ENCODE peak calls at places on chromosomes 6 and 20, in four cellular contexts. O is IMR-90, W is H1, E is mesenchymal stem cell. K is an unnamed sample.

GRCh38 chr20:37986873-37987601 is 46.2 kb downstream of the TTI1 start:
- DNase-seq in W (no peak), E (no peak), O (peak; percentile 6), K (peak; percentile 41)

GRCh38 chr6:170036916-170037315 is 254.0 kb downstream of the DLL1 start:
- DNase-seq in O (no peak), W (no peak), E (no peak), K (no peak)

GRCh38 chr6:31407699-31408098 is 4.3 kb downstream of the MICA start:
- DNase-seq in W (no peak), O (peak; percentile 78), E (peak; percentile 83), K (no peak)

GRCh38 chr20:51456511-51457280 is 85.8 kb downstream of the NFATC2 start:
- DNase-seq in O (peak; percentile 95), E (peak; percentile 97), W (no peak), K (peak; percentile 56)

GRCh38 chr6:63804381-63804956 is 168.9 kb downstream of the PHF3 start:
- DNase-seq in W (no peak), E (peak; percentile 91), O (peak; percentile 95), K (peak; percentile 26)

GRCh38 chr6:128696651-128697391 is 176.4 kb upstream of the PTPRK start:
- DNase-seq in W (no peak), E (peak; percentile 76), O (peak; percentile 88), K (peak; percentile 3)

GRCh38 chr6:75397806-75398465 is 95.7 kb downstream of the FILIP1 start:
- DNase-seq in E (no peak), O (peak; percentile 62), W (no peak), K (no peak)

GRCh38 chr6:132713355-132714134 is at the start of gene VNN1:
- DNase-seq in O (no peak), E (no peak), W (no peak), K (no peak)

GRCh38 chr6:69985180-69985579 is 118.8 kb downstream of the COL19A1 start:
- DNase-seq in W (no peak), E (peak; percentile 45), O (no peak), K (no peak)

GRCh38 chr20:53679597-53680309 is 86.1 kb upstream of the ZNF217 start:
- DNase-seq in O (no peak), W (no peak), E (no peak), K (peak; percentile 23)

GRCh38 chr6:159807150-159807859 is 7.2 kb downstream of the PNLDC1 start:
- DNase-seq in W (no peak), E (no peak), O (no peak), K (peak; percentile 69)

GRCh38 chr20:57398231-57398821 is 7.1 kb downstream of the RBM38 start:
- DNase-seq in W (no peak), E (no peak), O (no peak), K (no peak)

GRCh38 chr6:114290864-114291263 is 52.0 kb downstream of the HS3ST5 start:
- DNase-seq in O (no peak), E (no peak), W (no peak), K (peak; percentile 25)

GRCh38 chr6:68559052-68559451 is 76.0 kb upstream of the ADGRB3 start:
- DNase-seq in O (no peak), W (no peak), E (no peak), K (peak; percentile 69)

GRCh38 chr20:38133680-38134426 is 31.2 kb downstream of the TGM2 start:
- DNase-seq in E (no peak), W (no peak), O (no peak), K (no peak)

GRCh38 chr6:150651808-150652473 is 52.3 kb downstream of the PLEKHG1 start:
- DNase-seq in E (peak; percentile 72), W (no peak), O (no peak), K (no peak)

GRCh38 chr6:128121190-128121589 is 220.3 kb upstream of the THEMIS start:
- DNase-seq in O (no peak), W (no peak), E (no peak), K (no peak)

DNA sequence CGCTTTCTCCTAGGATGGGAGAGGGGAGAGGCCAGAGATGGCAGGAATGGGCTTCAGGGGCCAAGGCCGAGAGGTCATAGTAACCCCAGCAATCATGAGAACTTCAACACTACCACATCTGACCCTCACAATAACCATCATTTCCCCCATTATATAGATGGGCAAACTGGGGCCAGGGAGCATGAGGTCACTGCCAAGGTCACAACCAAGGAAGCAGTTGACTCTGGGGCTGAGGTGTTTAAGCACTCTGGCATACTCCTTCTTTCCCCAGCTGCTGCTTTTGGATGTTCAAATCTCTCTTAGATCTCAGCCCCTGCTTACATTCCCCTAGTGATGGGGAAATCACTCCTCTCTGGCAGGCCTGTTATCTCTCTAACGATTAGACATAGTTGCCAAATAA is 39.6 kb downstream of the CDH22 start:
- DNase-seq in W (no peak), E (no peak), O (no peak), K (no peak)
- H2BK15ac ChIP-seq in W (no peak overlapping the region), E (no peak overlapping the region), O (no peak overlapping the region), K (no peak overlapping the region)

DNA sequence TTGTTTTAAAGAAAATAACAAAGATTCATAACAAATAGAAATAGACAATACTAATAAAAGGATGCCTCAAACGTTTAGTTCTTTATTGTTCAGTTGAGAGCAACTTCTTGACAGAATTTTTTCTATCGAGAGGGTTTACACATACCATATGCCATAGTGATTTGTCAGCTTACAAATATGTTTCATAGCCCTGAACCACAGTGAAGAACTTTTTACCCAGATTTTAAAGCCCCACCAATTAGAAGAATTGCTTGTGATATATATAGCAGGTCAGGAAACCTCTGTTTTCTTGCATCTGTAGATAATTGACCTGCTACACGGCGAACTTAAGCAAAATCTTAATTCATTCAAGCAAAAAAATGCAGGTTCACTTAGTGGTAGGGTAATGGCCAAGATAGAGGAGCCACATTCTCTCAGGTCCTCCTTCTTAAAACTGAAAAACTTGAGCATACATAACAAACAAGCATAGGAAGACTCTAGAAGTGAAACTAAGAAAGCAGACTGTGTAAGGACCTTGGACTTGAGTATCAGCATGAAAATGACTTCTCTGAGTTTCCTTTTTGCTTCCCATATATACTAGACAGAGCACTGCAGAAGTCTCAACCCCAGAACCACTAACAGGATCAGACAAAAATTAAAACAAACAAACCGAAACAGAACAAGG is 39.5 kb downstream of the CRISP1 start:
- DNase-seq in E (peak; percentile 32), O (no peak), W (no peak), K (no peak)
- H3K4me3 ChIP-seq in E (no peak overlapping the region), O (no peak overlapping the region), W (no peak overlapping the region), K (no peak overlapping the region)

DNA sequence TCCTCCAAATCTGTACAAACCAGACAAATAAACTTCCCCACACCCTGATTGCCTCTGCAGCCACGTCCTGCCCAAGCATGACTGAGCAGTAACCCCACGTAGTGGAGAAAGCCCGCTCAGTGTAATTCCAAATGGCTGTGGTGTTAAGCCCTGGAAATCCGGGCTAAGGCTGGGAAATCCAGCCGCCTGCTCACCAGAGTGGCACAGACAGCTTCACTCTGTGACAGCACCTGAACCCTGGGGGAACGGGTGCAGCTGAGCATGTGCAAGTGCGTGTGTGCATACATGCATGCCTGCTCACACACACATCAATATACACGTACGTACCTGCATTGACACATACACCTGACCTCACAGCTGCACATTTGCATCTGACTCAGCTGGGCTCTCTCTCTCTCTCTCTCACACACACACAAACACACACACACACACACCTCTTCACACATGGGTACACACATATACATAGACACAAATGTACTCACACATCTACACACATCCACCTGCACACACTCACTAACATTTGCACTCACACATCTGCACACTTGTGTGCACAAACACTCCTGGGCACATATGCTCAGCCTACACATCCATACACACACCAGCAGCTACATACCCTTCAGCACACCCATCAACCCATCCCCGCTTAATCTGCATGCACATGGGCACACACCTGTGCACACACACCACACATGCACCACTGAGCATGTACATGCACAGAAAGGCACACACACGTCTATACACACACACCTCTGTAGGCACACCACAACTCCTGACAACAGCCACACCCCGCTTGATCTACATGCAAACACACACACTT is 114.1 kb downstream of the GRM4 start:
- DNase-seq in O (no peak), W (no peak), E (no peak), K (no peak)
- H2BK15ac ChIP-seq in O (no peak overlapping the region), W (peak overlapping the region; percentile 67), E (no peak overlapping the region), K (no peak overlapping the region)

DNA sequence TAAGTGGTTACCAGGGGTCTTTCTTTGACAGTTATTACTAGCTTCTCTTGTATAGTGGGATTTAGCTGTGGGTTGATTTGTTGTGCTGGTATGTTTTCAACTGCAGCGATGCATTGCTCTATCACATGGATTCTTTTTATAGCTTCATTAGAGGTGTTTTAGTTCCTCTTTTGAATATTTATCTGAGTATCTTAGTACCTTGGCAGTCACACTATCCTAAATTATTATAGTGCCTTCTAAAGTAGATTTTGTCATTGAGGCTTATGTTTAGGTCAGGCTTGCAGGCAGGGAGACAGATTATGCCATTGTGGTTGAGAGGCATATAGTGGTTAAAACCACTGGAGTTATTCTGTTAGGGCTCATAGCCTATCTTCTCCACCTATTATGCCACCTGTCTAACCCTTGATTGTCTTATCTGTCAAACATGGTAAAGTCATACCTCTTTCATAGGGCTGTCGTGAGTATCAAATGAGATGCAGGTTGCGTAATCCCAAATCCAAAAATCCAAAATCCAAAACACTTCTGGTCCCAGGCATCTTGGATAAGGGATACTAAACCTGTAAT is 49.3 kb downstream of the KCNS1 start:
- DNase-seq in E (no peak), O (no peak), W (no peak), K (no peak)
- H3K4me3 ChIP-seq in E (no peak overlapping the region), O (no peak overlapping the region), W (no peak overlapping the region), K (no peak overlapping the region)

DNA sequence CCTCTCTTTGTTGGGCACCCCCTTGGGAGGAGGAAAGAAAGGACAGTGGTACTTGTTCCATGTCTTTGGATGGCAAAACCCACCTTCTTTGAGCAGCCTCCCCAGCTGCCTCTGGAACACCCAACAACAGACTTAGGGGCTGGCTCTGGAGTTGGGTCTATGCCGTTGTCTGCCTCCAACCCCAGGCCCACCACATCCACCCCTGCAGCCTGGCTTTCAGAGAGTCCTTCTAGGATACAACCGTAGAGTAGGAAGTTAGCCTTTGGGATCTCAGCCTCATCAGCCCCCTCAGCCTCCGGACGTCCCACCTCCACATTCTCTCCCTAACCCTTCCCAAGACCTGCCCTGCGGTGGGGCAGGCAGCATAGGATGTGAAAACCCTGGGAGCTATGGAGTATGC is 36.4 kb downstream of the FOXP4 start:
- DNase-seq in E (no peak), W (no peak), O (no peak), K (no peak)
- H2BK15ac ChIP-seq in E (peak overlapping the region; percentile 5), W (peak overlapping the region; percentile 72), O (no peak overlapping the region), K (no peak overlapping the region)

DNA sequence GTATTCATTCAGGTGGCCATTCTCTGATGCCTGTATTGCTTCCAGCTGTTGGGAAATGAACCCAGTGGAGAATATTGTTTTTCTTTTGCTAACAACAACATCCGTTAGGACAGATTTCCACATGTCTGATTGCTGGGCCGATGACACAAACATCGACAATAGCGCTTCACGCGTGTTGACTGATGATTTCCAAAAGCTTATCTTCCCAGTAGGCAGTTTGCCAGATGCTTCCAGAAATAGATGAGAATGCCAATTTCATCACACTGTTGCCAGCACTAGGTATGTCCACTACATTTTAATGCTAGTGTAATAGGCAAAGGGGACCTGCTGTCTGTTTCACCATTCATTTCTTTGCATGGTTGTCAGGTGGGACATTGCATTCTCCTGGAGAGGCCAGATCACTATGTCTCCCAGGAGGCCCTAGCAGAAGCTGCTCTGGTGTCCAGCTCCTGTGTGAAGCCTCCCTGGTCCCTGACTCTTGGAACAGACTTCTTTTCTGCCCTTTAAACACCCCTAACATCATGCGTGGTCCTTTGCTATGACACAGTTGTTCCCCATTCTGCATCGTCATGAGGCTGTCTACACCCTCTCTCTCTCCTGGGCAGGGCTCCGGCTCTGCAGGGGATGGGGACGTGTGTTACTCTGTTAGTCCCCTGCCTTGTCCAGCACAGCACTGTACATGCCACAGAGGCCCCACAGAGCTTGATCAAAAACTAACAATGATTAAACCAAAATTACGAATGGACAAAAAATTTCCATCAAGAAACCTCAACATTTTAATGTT is 181.6 kb downstream of the CDH26 start:
- DNase-seq in E (no peak), W (no peak), O (no peak), K (no peak)
- H3K4me3 ChIP-seq in E (no peak overlapping the region), W (no peak overlapping the region), O (no peak overlapping the region), K (no peak overlapping the region)

K was measured in mesendoderm.